ENCODE peak calls at places on chromosome 2, in eight cellular contexts. One of them, this sample, is unnamed.
A peak's percentile ranks its signal among the peaks of the same experiment; 100 is the strongest.

GRCh38 chr2:16261791-16262190 is 321.4 kb downstream of the MYCN start:
- DNase-seq in NCI-H748 treated with DMSO at 0.1 percent for 48 hours: no peak
- DNase-seq in Right ventricle myocardium superior: no peak
- DNase-seq in fibroblast of gingiva: no peak
- DNase-seq in endothelial cell: no peak
- DNase-seq in H9: no peak
- DNase-seq in iPS-NIHi11: no peak
- DNase-seq in NCI-H1105: no peak
- DNase-seq in this sample: no peak

GRCh38 chr2:6977095-6977777 is 60.0 kb downstream of the RNF144A start:
- DNase-seq in NCI-H748 treated with DMSO at 0.1 percent for 48 hours: peak; percentile 55
- DNase-seq in H9: no peak
- DNase-seq in Right ventricle myocardium superior: peak; percentile 88
- DNase-seq in iPS-NIHi11: no peak
- DNase-seq in endothelial cell: no peak
- DNase-seq in fibroblast of gingiva: peak; percentile 65
- DNase-seq in NCI-H1105: no peak
- DNase-seq in this sample: peak; percentile 47

GRCh38 chr2:71254776-71255175 is 27.9 kb upstream of the PAIP2B start:
- DNase-seq in NCI-H1105: no peak
- DNase-seq in Right ventricle myocardium superior: no peak
- DNase-seq in NCI-H748 treated with DMSO at 0.1 percent for 48 hours: no peak
- DNase-seq in H9: no peak
- DNase-seq in iPS-NIHi11: no peak
- DNase-seq in endothelial cell: no peak
- DNase-seq in fibroblast of gingiva: no peak
- DNase-seq in this sample: no peak

GRCh38 chr2:57859755-57860154 is 186.9 kb upstream of the VRK2 start:
- DNase-seq in iPS-NIHi11: no peak
- DNase-seq in Right ventricle myocardium superior: no peak
- DNase-seq in endothelial cell: no peak
- DNase-seq in H9: no peak
- DNase-seq in fibroblast of gingiva: no peak
- DNase-seq in NCI-H748 treated with DMSO at 0.1 percent for 48 hours: no peak
- DNase-seq in NCI-H1105: no peak
- DNase-seq in this sample: no peak

GRCh38 chr2:182980115-182980514 is 58.1 kb downstream of the NCKAP1 start:
- DNase-seq in fibroblast of gingiva: peak; percentile 45
- DNase-seq in iPS-NIHi11: peak; percentile 23
- DNase-seq in Right ventricle myocardium superior: no peak
- DNase-seq in H9: no peak
- DNase-seq in NCI-H1105: peak; percentile 18
- DNase-seq in NCI-H748 treated with DMSO at 0.1 percent for 48 hours: peak; percentile 92
- DNase-seq in endothelial cell: no peak
- DNase-seq in this sample: peak; percentile 40

GRCh38 chr2:109238580-109238979 is 109.6 kb downstream of the SH3RF3 start:
- DNase-seq in Right ventricle myocardium superior: peak; percentile 87
- DNase-seq in H9: no peak
- DNase-seq in fibroblast of gingiva: peak; percentile 95
- DNase-seq in NCI-H1105: no peak
- DNase-seq in iPS-NIHi11: no peak
- DNase-seq in NCI-H748 treated with DMSO at 0.1 percent for 48 hours: no peak
- DNase-seq in endothelial cell: peak; percentile 53
- DNase-seq in this sample: peak; percentile 71

GRCh38 chr2:119649364-119649917 is 29.6 kb upstream of the TMEM177 start:
- DNase-seq in NCI-H1105: no peak
- DNase-seq in Right ventricle myocardium superior: no peak
- DNase-seq in endothelial cell: no peak
- DNase-seq in NCI-H748 treated with DMSO at 0.1 percent for 48 hours: no peak
- DNase-seq in H9: no peak
- DNase-seq in iPS-NIHi11: no peak
- DNase-seq in fibroblast of gingiva: no peak
- DNase-seq in this sample: peak; percentile 64

GRCh38 chr2:191355170-191355758 is 110.1 kb downstream of the MYO1B start:
- DNase-seq in iPS-NIHi11: no peak
- DNase-seq in fibroblast of gingiva: no peak
- DNase-seq in H9: no peak
- DNase-seq in NCI-H748 treated with DMSO at 0.1 percent for 48 hours: no peak
- DNase-seq in endothelial cell: no peak
- DNase-seq in NCI-H1105: no peak
- DNase-seq in Right ventricle myocardium superior: no peak
- DNase-seq in this sample: no peak